ENCODE peak calls at places on chromosome 19, in nine cellular contexts. H is OCI-LY7; U is pancreas; L is tibial artery; N is mesendoderm; Q is heart left ventricle; S is testis; Z is A549; R is CD4-positive, alpha-beta memory T cell. T is an unnamed sample.
A peak's percentile ranks its signal among the peaks of the same experiment; 100 is the strongest.

GRCh38 chr19:383922-384800 is 24.8 kb downstream of the C2CD4C start:
- DNase-seq in R (no peak), N (peak; percentile 75), Z (no peak), H (no peak), U (no peak), S (no peak), L (no peak), Q (no peak), T (peak; percentile 40)

GRCh38 chr19:47257411-47258169 is 1.3 kb downstream of the CCDC9 start:
- DNase-seq in H (no peak), Q (no peak), N (peak; percentile 88), U (no peak), L (no peak), Z (no peak), S (no peak), R (no peak), T (no peak)

GRCh38 chr19:8387688-8388611 is 2.2 kb upstream of the RAB11B start:
- DNase-seq in N (no peak), U (peak; percentile 34), Q (no peak), R (no peak), H (no peak), S (no peak), L (no peak), Z (peak; percentile 44), T (no peak)

GRCh38 chr19:17982430-17982829 is 15.5 kb downstream of the KCNN1 start:
- DNase-seq in U (no peak), Z (no peak), S (no peak), L (no peak), R (no peak), Q (no peak), N (no peak), H (no peak), T (no peak)

GRCh38 chr19:5893907-5894703 is 9.5 kb downstream of the NDUFA11 start:
- DNase-seq in Q (peak; percentile 69), S (peak; percentile 81), H (no peak), U (peak; percentile 65), N (no peak), Z (no peak), L (no peak), R (no peak), T (no peak)

GRCh38 chr19:8340341-8341096 is 2.5 kb downstream of the KANK3 start:
- DNase-seq in Q (peak; percentile 85), S (peak; percentile 41), Z (no peak), H (no peak), U (peak; percentile 36), L (no peak), R (no peak), N (no peak), T (peak; percentile 37)

GRCh38 chr19:4775627-4776152 is 15.8 kb upstream of the FEM1A start:
- DNase-seq in L (no peak), U (no peak), Z (no peak), S (no peak), R (no peak), H (no peak), Q (no peak), N (no peak), T (no peak)

GRCh38 chr19:54231077-54231931 is 8.5 kb upstream of the LILRB3 start:
- DNase-seq in Q (peak; percentile 86), S (peak; percentile 91), N (peak; percentile 88), L (peak; percentile 86), H (peak; percentile 76), U (peak; percentile 94), Z (peak; percentile 57), R (peak; percentile 75), T (peak; percentile 92)

GRCh38 chr19:4679416-4679815 is 9.3 kb upstream of the MYDGF start:
- DNase-seq in Z (no peak), R (no peak), L (no peak), H (no peak), S (no peak), N (no peak), Q (no peak), U (no peak), T (no peak)

GRCh38 chr19:28465317-28466086 is 747.4 kb downstream of the UQCRFS1 start:
- DNase-seq in S (no peak), N (peak; percentile 55), Z (no peak), R (no peak), Q (no peak), H (peak; percentile 16), L (no peak), U (no peak), T (no peak)

DNA sequence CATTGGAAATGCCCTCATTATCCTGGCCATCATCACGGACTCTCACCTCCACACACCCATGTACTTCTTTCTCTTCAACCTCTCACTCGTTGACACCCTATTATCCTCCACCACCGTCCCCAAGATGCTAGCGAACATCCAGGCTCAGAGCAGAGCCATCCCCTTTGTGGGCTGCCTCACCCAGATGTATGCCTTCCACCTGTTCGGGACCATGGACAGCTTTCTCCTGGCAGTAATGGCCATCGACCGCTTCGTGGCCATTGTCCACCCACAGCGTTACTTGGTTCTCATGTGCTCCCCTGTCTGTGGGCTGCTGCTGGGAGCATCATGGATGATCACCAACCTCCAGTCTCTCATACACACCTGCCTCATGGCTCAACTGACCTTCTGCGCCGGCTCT is 5.2 kb downstream of the OR1I1 start:
- DNase-seq in N (no peak), Z (no peak), U (no peak), S (no peak), R (no peak), L (no peak), Q (no peak), H (no peak), T (no peak)
- H3K27ac ChIP-seq in N (no peak overlapping the region), Z (no peak overlapping the region), U (no peak overlapping the region), S (no peak overlapping the region), R (no peak overlapping the region), L (no peak overlapping the region), Q (no peak overlapping the region), H (no peak overlapping the region), T (no peak overlapping the region)

GRCh38 chr19:10113592-10113963 is 2.1 kb downstream of the P2RY11 start:
- DNase-seq in R (no peak), Z (no peak), S (no peak), H (no peak), L (no peak), Q (no peak), U (no peak), N (peak; percentile 26), T (no peak)
- H3K27ac ChIP-seq in R (peak overlapping the region; percentile 66), Z (peak overlapping the region; percentile 34), S (no peak overlapping the region), H (peak overlapping the region; percentile 55), L (peak overlapping the region; percentile 19), Q (no peak overlapping the region), U (no peak overlapping the region), N (no peak overlapping the region), T (no peak overlapping the region)

GRCh38 chr19:41386442-41386841 is 10.1 kb downstream of the TMEM91 start:
- DNase-seq in Q (no peak), H (no peak), S (peak; percentile 40), N (no peak), L (no peak), Z (no peak), U (no peak), R (no peak), T (no peak)

GRCh38 chr19:41384351-41384750 is 8.0 kb downstream of the TMEM91 start:
- DNase-seq in S (no peak), R (no peak), L (no peak), N (no peak), H (no peak), Z (no peak), U (no peak), Q (no peak), T (no peak)
- H3K27ac ChIP-seq in S (no peak overlapping the region), R (no peak overlapping the region), L (no peak overlapping the region), N (no peak overlapping the region), H (no peak overlapping the region), Z (no peak overlapping the region), U (no peak overlapping the region), Q (no peak overlapping the region), T (no peak overlapping the region)

DNA sequence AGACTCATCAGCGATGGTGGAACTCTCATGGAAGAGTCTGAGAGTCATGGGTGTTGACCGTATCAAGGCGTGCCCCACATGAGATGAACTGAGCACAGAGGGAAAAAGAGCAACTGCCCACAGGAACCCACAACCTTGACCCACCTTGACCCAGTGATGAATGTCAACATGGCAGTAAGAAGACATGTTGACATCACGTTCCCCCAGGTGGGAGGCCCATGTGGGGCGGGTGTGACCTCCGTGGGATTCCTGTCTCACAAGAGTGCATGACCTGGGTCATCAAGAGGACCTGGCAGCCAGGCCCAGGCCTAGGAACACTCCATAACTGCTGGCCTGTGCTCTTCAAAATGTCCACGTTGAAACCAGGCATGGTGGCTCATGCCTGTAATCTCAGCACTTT is 45.8 kb downstream of the EPS15L1 start:
- DNase-seq in H (no peak), S (no peak), Z (no peak), N (no peak), U (no peak), Q (no peak), L (no peak), R (no peak), T (no peak)
- H3K27ac ChIP-seq in H (no peak overlapping the region), S (no peak overlapping the region), Z (no peak overlapping the region), N (no peak overlapping the region), U (no peak overlapping the region), Q (no peak overlapping the region), L (no peak overlapping the region), R (no peak overlapping the region), T (no peak overlapping the region)

DNA sequence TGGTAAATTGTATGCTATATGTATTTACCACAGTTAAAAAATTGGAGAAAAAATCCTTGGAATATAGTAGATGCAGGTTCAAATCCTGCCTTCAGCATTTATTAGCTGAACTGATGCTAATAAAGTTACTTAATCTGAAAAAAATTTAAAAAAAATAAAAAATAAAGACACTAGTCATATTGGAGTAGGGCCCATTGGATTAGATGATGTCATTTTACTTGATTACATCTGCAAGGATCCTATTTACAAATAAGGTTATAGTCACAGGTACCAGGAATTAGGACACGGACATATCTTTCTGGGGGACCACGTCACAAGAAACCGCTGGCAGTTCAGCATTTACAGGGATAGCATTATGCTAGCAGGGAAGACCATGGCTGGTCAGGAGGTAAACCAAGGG is 6.2 kb downstream of the ZNF555 start:
- DNase-seq in Q (no peak), H (no peak), U (no peak), R (no peak), N (no peak), Z (no peak), S (no peak), L (no peak), T (no peak)
- H3K27ac ChIP-seq in Q (no peak overlapping the region), H (no peak overlapping the region), U (no peak overlapping the region), R (no peak overlapping the region), N (no peak overlapping the region), Z (no peak overlapping the region), S (no peak overlapping the region), L (no peak overlapping the region), T (no peak overlapping the region)

GRCh38 chr19:45764947-45765346 is 4.1 kb downstream of the SIX5 start:
- DNase-seq in R (no peak), U (peak; percentile 67), S (no peak), H (no peak), Q (peak; percentile 64), Z (no peak), L (peak; percentile 72), N (peak; percentile 59), T (no peak)
- H3K27ac ChIP-seq in R (no peak overlapping the region), U (no peak overlapping the region), S (peak overlapping the region; percentile 13), H (no peak overlapping the region), Q (peak overlapping the region; percentile 99), Z (no peak overlapping the region), L (peak overlapping the region; percentile 99), N (no peak overlapping the region), T (peak overlapping the region; percentile 97)

GRCh38 chr19:1906985-1907562 is 1.9 kb downstream of the ADAT3 start:
- DNase-seq in L (no peak), H (no peak), U (no peak), Q (no peak), N (no peak), Z (no peak), S (no peak), R (no peak), T (no peak)
- H3K27ac ChIP-seq in L (no peak overlapping the region), H (no peak overlapping the region), U (peak overlapping the region; percentile 76), Q (no peak overlapping the region), N (no peak overlapping the region), Z (no peak overlapping the region), S (no peak overlapping the region), R (no peak overlapping the region), T (peak overlapping the region; percentile 94)

T was measured in stomach.